ENCODE peak calls at places on chromosomes 12 and 14, in six cellular contexts. Y is stimulated activated CD4-positive, alpha-beta T cell treated with anti-CD3 and anti-CD28 coated beads, Interleukin-1b, Interleukin-23, amount 100 ng/mL, for 1 hour; I is AG08395; M is progenitor cell of endocrine pancreas; K is neural crest cell; G is lower leg skin. C is an unnamed sample.

GRCh38 chr12:674272-674781 is 11.1 kb upstream of the NINJ2 start:
- DNase-seq in Y (peak; percentile 7), I (no peak), M (no peak), K (no peak), G (no peak), C (no peak)

GRCh38 chr14:23147676-23148075 is 28.6 kb upstream of the CEBPE start:
- DNase-seq in Y (no peak), I (no peak), M (no peak), K (no peak), G (no peak), C (no peak)

GRCh38 chr12:12837025-12837872 is 24.1 kb downstream of the DDX47 start:
- DNase-seq in Y (no peak), I (peak; percentile 80), M (peak; percentile 30), K (no peak), G (peak; percentile 35), C (peak; percentile 87)

GRCh38 chr12:124450376-124450750 is 117.0 kb downstream of the NCOR2 start:
- DNase-seq in Y (no peak), I (no peak), M (no peak), K (no peak), G (no peak), C (no peak)

GRCh38 chr14:58362798-58363412 is 32.8 kb upstream of the TOMM20L start:
- DNase-seq in Y (no peak), I (peak; percentile 7), M (no peak), K (no peak), G (no peak), C (no peak)

GRCh38 chr14:101495827-101496778 is 65.2 kb upstream of the DIO3 start:
- DNase-seq in Y (no peak), I (no peak), M (no peak), K (no peak), G (no peak), C (no peak)

GRCh38 chr12:42868291-42868690 is 278.7 kb upstream of the PRICKLE1 start:
- DNase-seq in Y (no peak), I (no peak), M (no peak), K (no peak), G (no peak), C (no peak)

GRCh38 chr12:3314306-3314663 is 176.7 kb upstream of the PRMT8 start:
- DNase-seq in Y (no peak), I (no peak), M (no peak), K (no peak), G (no peak), C (no peak)

GRCh38 chr14:25400607-25401206 is 350.8 kb upstream of the STXBP6 start:
- DNase-seq in Y (no peak), I (peak; percentile 37), M (no peak), K (peak; percentile 56), G (peak; percentile 52), C (peak; percentile 24)

GRCh38 chr14:63467440-63468072 is 75.6 kb downstream of the PPP2R5E start:
- DNase-seq in Y (no peak), I (no peak), M (no peak), K (no peak), G (no peak), C (no peak)

GRCh38 chr12:6264402-6265037 is 46.0 kb upstream of the PLEKHG6 start:
- DNase-seq in Y (no peak), I (no peak), M (no peak), K (no peak), G (no peak), C (no peak)

GRCh38 chr12:96578526-96579125 is 89.2 kb downstream of the CFAP54 start:
- DNase-seq in Y (no peak), I (peak; percentile 60), M (no peak), K (no peak), G (no peak), C (peak; percentile 60)

GRCh38 chr12:26158078-26158764 is 33.4 kb upstream of the BHLHE41 start:
- DNase-seq in Y (no peak), I (no peak), M (no peak), K (no peak), G (no peak), C (no peak)

GRCh38 chr14:94447986-94448808 is 4.4 kb downstream of the SERPINA11 start:
- DNase-seq in Y (no peak), I (no peak), M (no peak), K (no peak), G (peak; percentile 32), C (no peak)

GRCh38 chr14:45680531-45680930 is 427.5 kb upstream of the MIS18BP1 start:
- DNase-seq in Y (no peak), I (no peak), M (no peak), K (no peak), G (no peak), C (no peak)

GRCh38 chr12:30437044-30437443 is 258.6 kb downstream of the IPO8 start:
- DNase-seq in Y (no peak), I (no peak), M (no peak), K (no peak), G (no peak), C (no peak)

GRCh38 chr14:74913393-74913792 is 9.7 kb downstream of the RPS6KL1 start:
- DNase-seq in Y (no peak), I (no peak), M (no peak), K (no peak), G (no peak), C (no peak)

GRCh38 chr12:47547077-47547476 is 158.8 kb downstream of the RPAP3 start:
- DNase-seq in Y (no peak), I (peak; percentile 67), M (no peak), K (no peak), G (no peak), C (peak; percentile 57)

GRCh38 chr14:67674139-67674479 is 323 bp downstream of the VTI1B start:
- DNase-seq in Y (no peak), I (peak; percentile 73), M (peak; percentile 65), K (peak; percentile 71), G (peak; percentile 63), C (peak; percentile 81)

GRCh38 chr14:101354726-101355125 is 206.6 kb upstream of the DIO3 start:
- DNase-seq in Y (no peak), I (no peak), M (no peak), K (no peak), G (no peak), C (no peak)

GRCh38 chr14:33062881-33063280 is 124.2 kb downstream of the NPAS3 start:
- DNase-seq in Y (no peak), I (peak; percentile 8), M (no peak), K (no peak), G (no peak), C (no peak)

GRCh38 chr12:126668538-126668937 is 1598.4 kb upstream of the TMEM132C start:
- DNase-seq in Y (no peak), I (peak; percentile 88), M (no peak), K (no peak), G (no peak), C (peak; percentile 75)

GRCh38 chr12:128387811-128388422 is 120.9 kb downstream of the TMEM132C start:
- DNase-seq in Y (no peak), I (no peak), M (peak; percentile 68), K (peak; percentile 72), G (no peak), C (no peak)

GRCh38 chr14:61221906-61222305 is 59.2 kb downstream of the TMEM30B start:
- DNase-seq in Y (no peak), I (no peak), M (no peak), K (no peak), G (no peak), C (no peak)

GRCh38 chr14:101235042-101235871 is 326.0 kb upstream of the DIO3 start:
- DNase-seq in Y (no peak), I (peak; percentile 71), M (peak; percentile 58), K (peak; percentile 83), G (peak; percentile 21), C (peak; percentile 77)

GRCh38 chr12:98895086-98895651 is 250.1 kb downstream of the APAF1 start:
- DNase-seq in Y (no peak), I (no peak), M (peak; percentile 33), K (peak; percentile 45), G (no peak), C (peak; percentile 19)

GRCh38 chr12:75944097-75944904 is 87.3 kb downstream of the PHLDA1 start:
- DNase-seq in Y (no peak), I (peak; percentile 62), M (no peak), K (no peak), G (no peak), C (peak; percentile 51)

GRCh38 chr14:78173266-78174001 is 3.3 kb downstream of the NRXN3 start:
- DNase-seq in Y (no peak), I (no peak), M (no peak), K (no peak), G (no peak), C (no peak)

GRCh38 chr14:44960146-44960545 is 1.6 kb downstream of the KLHL28 start:
- DNase-seq in Y (no peak), I (no peak), M (no peak), K (no peak), G (no peak), C (no peak)

GRCh38 chr14:103456167-103456835 is 66.3 kb downstream of the CKB start:
- DNase-seq in Y (no peak), I (no peak), M (no peak), K (no peak), G (no peak), C (no peak)

GRCh38 chr12:104462931-104463339 is 6.2 kb downstream of the CHST11 start:
- DNase-seq in Y (no peak), I (no peak), M (no peak), K (no peak), G (no peak), C (no peak)

C was measured in AG20443.